ENCODE peak calls at places on chromosome 2, in six cellular contexts. N, B, J, P, Q and R are unnamed samples.

GRCh38 chr2:39664898-39665591 is 672 bp upstream of the TMEM178A start:
- DNase-seq in B (no peak), P (no peak), J (no peak), N (no peak), Q (peak), R (no peak)

GRCh38 chr2:144886847-144887246 is 366.9 kb upstream of the ZEB2 start:
- DNase-seq in N (no peak), J (no peak), B (no peak), Q (no peak), P (no peak), R (no peak)

GRCh38 chr2:238169708-238170251 is 11.0 kb downstream of the ERFE start:
- DNase-seq in P (no peak), J (peak), B (no peak), Q (no peak), N (no peak), R (peak)

GRCh38 chr2:43129676-43130547 is 96.5 kb downstream of the ZFP36L2 start:
- DNase-seq in Q (no peak), J (no peak), N (no peak), P (peak), B (peak), R (no peak)

GRCh38 chr2:206289391-206289790 is 14.9 kb downstream of the ZDBF2 start:
- DNase-seq in B (no peak), P (no peak), J (peak), Q (no peak), N (no peak), R (peak)

GRCh38 chr2:178392215-178392614 is 58.8 kb downstream of the PRKRA start:
- DNase-seq in Q (no peak), N (no peak), P (no peak), J (peak), B (no peak), R (no peak)

GRCh38 chr2:188647671-188648070 is 326.5 kb upstream of the COL3A1 start:
- DNase-seq in N (no peak), B (no peak), J (no peak), P (no peak), Q (no peak), R (no peak)

GRCh38 chr2:169961911-169962310 is 134.7 kb downstream of the UBR3 start:
- DNase-seq in Q (no peak), N (no peak), J (peak), B (no peak), P (no peak), R (no peak)

GRCh38 chr2:58879834-58880233 is 638.7 kb upstream of the FANCL start:
- DNase-seq in Q (no peak), P (no peak), N (no peak), B (no peak), J (no peak), R (no peak)

GRCh38 chr2:218272531-218273212 is 2.4 kb downstream of the PNKD start:
- DNase-seq in N (peak), P (peak), J (peak), Q (peak), B (peak), R (peak)

GRCh38 chr2:198173242-198173641 is 368.8 kb downstream of the PLCL1 start:
- DNase-seq in N (no peak), Q (no peak), B (no peak), J (no peak), P (no peak), R (no peak)